ENCODE peak calls at places on chromosomes 6 and 20, in nine cellular contexts. One of them, this sample, is unnamed.

GRCh38 chr6:168537485-168537884 is 96.5 kb downstream of the SMOC2 start:
- DNase-seq in NCI-H2171 treated with DMSO at 0.1 percent for 48 hours: no peak
- DNase-seq in AG20443: no peak
- DNase-seq in fibroblast of the aortic adventitia: no peak
- DNase-seq in iris pigment epithelial cell: no peak
- DNase-seq in nephron progenitor cell: no peak
- DNase-seq in left ventricle myocardium inferior: no peak
- DNase-seq in NCI-H2081: no peak
- DNase-seq in H4: no peak
- DNase-seq in this sample: no peak

GRCh38 chr20:24781061-24781980 is 167.7 kb upstream of the CST7 start:
- DNase-seq in NCI-H2171 treated with DMSO at 0.1 percent for 48 hours: peak; percentile 16
- DNase-seq in AG20443: peak; percentile 77
- DNase-seq in fibroblast of the aortic adventitia: peak; percentile 60
- DNase-seq in iris pigment epithelial cell: peak; percentile 22
- DNase-seq in nephron progenitor cell: peak; percentile 23
- DNase-seq in left ventricle myocardium inferior: no peak
- DNase-seq in NCI-H2081: no peak
- DNase-seq in H4: peak; percentile 57
- DNase-seq in this sample: no peak

GRCh38 chr6:5453531-5453930 is 192.2 kb downstream of the FARS2 start:
- DNase-seq in NCI-H2171 treated with DMSO at 0.1 percent for 48 hours: peak; percentile 79
- DNase-seq in AG20443: no peak
- DNase-seq in fibroblast of the aortic adventitia: no peak
- DNase-seq in iris pigment epithelial cell: no peak
- DNase-seq in nephron progenitor cell: no peak
- DNase-seq in left ventricle myocardium inferior: no peak
- DNase-seq in NCI-H2081: no peak
- DNase-seq in H4: no peak
- DNase-seq in this sample: no peak

GRCh38 chr6:39056191-39056590 is 7.6 kb downstream of the GLP1R start:
- DNase-seq in NCI-H2171 treated with DMSO at 0.1 percent for 48 hours: no peak
- DNase-seq in AG20443: no peak
- DNase-seq in fibroblast of the aortic adventitia: no peak
- DNase-seq in iris pigment epithelial cell: no peak
- DNase-seq in nephron progenitor cell: no peak
- DNase-seq in left ventricle myocardium inferior: no peak
- DNase-seq in NCI-H2081: no peak
- DNase-seq in H4: no peak
- DNase-seq in this sample: no peak

GRCh38 chr20:57056651-57057050 is 209.8 kb downstream of the BMP7 start:
- DNase-seq in NCI-H2171 treated with DMSO at 0.1 percent for 48 hours: no peak
- DNase-seq in AG20443: no peak
- DNase-seq in fibroblast of the aortic adventitia: no peak
- DNase-seq in iris pigment epithelial cell: no peak
- DNase-seq in nephron progenitor cell: no peak
- DNase-seq in left ventricle myocardium inferior: no peak
- DNase-seq in NCI-H2081: no peak
- DNase-seq in H4: no peak
- DNase-seq in this sample: no peak

GRCh38 chr6:22043284-22043962 is 253.4 kb downstream of the PRL start:
- DNase-seq in NCI-H2171 treated with DMSO at 0.1 percent for 48 hours: no peak
- DNase-seq in AG20443: peak; percentile 60
- DNase-seq in fibroblast of the aortic adventitia: peak; percentile 85
- DNase-seq in iris pigment epithelial cell: no peak
- DNase-seq in nephron progenitor cell: no peak
- DNase-seq in left ventricle myocardium inferior: peak; percentile 37
- DNase-seq in NCI-H2081: no peak
- DNase-seq in H4: no peak
- DNase-seq in this sample: no peak

GRCh38 chr6:83536034-83536646 is 23.8 kb downstream of the PRSS35 start:
- DNase-seq in NCI-H2171 treated with DMSO at 0.1 percent for 48 hours: peak; percentile 17
- DNase-seq in AG20443: peak; percentile 58
- DNase-seq in fibroblast of the aortic adventitia: peak; percentile 72
- DNase-seq in iris pigment epithelial cell: peak; percentile 62
- DNase-seq in nephron progenitor cell: peak; percentile 68
- DNase-seq in left ventricle myocardium inferior: no peak
- DNase-seq in NCI-H2081: peak; percentile 31
- DNase-seq in H4: peak; percentile 18
- DNase-seq in this sample: no peak

GRCh38 chr20:25000268-25000801 is 7.8 kb upstream of the APMAP start:
- DNase-seq in NCI-H2171 treated with DMSO at 0.1 percent for 48 hours: no peak
- DNase-seq in AG20443: peak; percentile 91
- DNase-seq in fibroblast of the aortic adventitia: peak; percentile 92
- DNase-seq in iris pigment epithelial cell: peak; percentile 78
- DNase-seq in nephron progenitor cell: no peak
- DNase-seq in left ventricle myocardium inferior: peak; percentile 77
- DNase-seq in NCI-H2081: no peak
- DNase-seq in H4: peak; percentile 55
- DNase-seq in this sample: peak; percentile 88

GRCh38 chr20:13447385-13448180 is 191.1 kb downstream of the TASP1 start:
- DNase-seq in NCI-H2171 treated with DMSO at 0.1 percent for 48 hours: no peak
- DNase-seq in AG20443: no peak
- DNase-seq in fibroblast of the aortic adventitia: no peak
- DNase-seq in iris pigment epithelial cell: no peak
- DNase-seq in nephron progenitor cell: no peak
- DNase-seq in left ventricle myocardium inferior: no peak
- DNase-seq in NCI-H2081: no peak
- DNase-seq in H4: no peak
- DNase-seq in this sample: no peak

GRCh38 chr6:148999921-149000589 is 253.2 kb downstream of the UST start:
- DNase-seq in NCI-H2171 treated with DMSO at 0.1 percent for 48 hours: no peak
- DNase-seq in AG20443: peak; percentile 77
- DNase-seq in fibroblast of the aortic adventitia: peak; percentile 89
- DNase-seq in iris pigment epithelial cell: peak; percentile 88
- DNase-seq in nephron progenitor cell: no peak
- DNase-seq in left ventricle myocardium inferior: peak; percentile 75
- DNase-seq in NCI-H2081: no peak
- DNase-seq in H4: peak; percentile 11
- DNase-seq in this sample: no peak

GRCh38 chr6:157989541-157990289 is 8.1 kb downstream of the SYNJ2 start:
- DNase-seq in NCI-H2171 treated with DMSO at 0.1 percent for 48 hours: peak; percentile 88
- DNase-seq in AG20443: peak; percentile 21
- DNase-seq in fibroblast of the aortic adventitia: peak; percentile 32
- DNase-seq in iris pigment epithelial cell: peak; percentile 63
- DNase-seq in nephron progenitor cell: no peak
- DNase-seq in left ventricle myocardium inferior: peak; percentile 80
- DNase-seq in NCI-H2081: peak; percentile 72
- DNase-seq in H4: peak; percentile 84
- DNase-seq in this sample: no peak

GRCh38 chr6:35735452-35735851 is 1.4 kb upstream of the ARMC12 start:
- DNase-seq in NCI-H2171 treated with DMSO at 0.1 percent for 48 hours: no peak
- DNase-seq in AG20443: no peak
- DNase-seq in fibroblast of the aortic adventitia: no peak
- DNase-seq in iris pigment epithelial cell: no peak
- DNase-seq in nephron progenitor cell: no peak
- DNase-seq in left ventricle myocardium inferior: no peak
- DNase-seq in NCI-H2081: no peak
- DNase-seq in H4: no peak
- DNase-seq in this sample: no peak

GRCh38 chr20:11891827-11892521 is 25.7 kb upstream of the BTBD3 start:
- DNase-seq in NCI-H2171 treated with DMSO at 0.1 percent for 48 hours: peak; percentile 82
- DNase-seq in AG20443: peak; percentile 69
- DNase-seq in fibroblast of the aortic adventitia: peak; percentile 66
- DNase-seq in iris pigment epithelial cell: peak; percentile 79
- DNase-seq in nephron progenitor cell: peak; percentile 77
- DNase-seq in left ventricle myocardium inferior: peak; percentile 58
- DNase-seq in NCI-H2081: peak; percentile 71
- DNase-seq in H4: peak; percentile 74
- DNase-seq in this sample: no peak

GRCh38 chr6:125303512-125303854 is 1.7 kb upstream of the HDDC2 start:
- DNase-seq in NCI-H2171 treated with DMSO at 0.1 percent for 48 hours: no peak
- DNase-seq in AG20443: no peak
- DNase-seq in fibroblast of the aortic adventitia: no peak
- DNase-seq in iris pigment epithelial cell: no peak
- DNase-seq in nephron progenitor cell: no peak
- DNase-seq in left ventricle myocardium inferior: no peak
- DNase-seq in NCI-H2081: no peak
- DNase-seq in H4: no peak
- DNase-seq in this sample: no peak

GRCh38 chr6:29071831-29072723 is 15.0 kb downstream of the OR2B3 start:
- DNase-seq in NCI-H2171 treated with DMSO at 0.1 percent for 48 hours: peak; percentile 5
- DNase-seq in AG20443: peak; percentile 44
- DNase-seq in fibroblast of the aortic adventitia: peak; percentile 1
- DNase-seq in iris pigment epithelial cell: peak; percentile 41
- DNase-seq in nephron progenitor cell: peak; percentile 38
- DNase-seq in left ventricle myocardium inferior: no peak
- DNase-seq in NCI-H2081: peak; percentile 14
- DNase-seq in H4: peak; percentile 43
- DNase-seq in this sample: no peak

GRCh38 chr6:40962241-40962640 is 76.8 kb downstream of the UNC5CL start:
- DNase-seq in NCI-H2171 treated with DMSO at 0.1 percent for 48 hours: no peak
- DNase-seq in AG20443: peak; percentile 85
- DNase-seq in fibroblast of the aortic adventitia: peak; percentile 48
- DNase-seq in iris pigment epithelial cell: peak; percentile 95
- DNase-seq in nephron progenitor cell: no peak
- DNase-seq in left ventricle myocardium inferior: no peak
- DNase-seq in NCI-H2081: no peak
- DNase-seq in H4: peak; percentile 100
- DNase-seq in this sample: peak; percentile 75

GRCh38 chr6:45044510-45045252 is 283.4 kb upstream of the RUNX2 start:
- DNase-seq in NCI-H2171 treated with DMSO at 0.1 percent for 48 hours: no peak
- DNase-seq in AG20443: no peak
- DNase-seq in fibroblast of the aortic adventitia: peak; percentile 6
- DNase-seq in iris pigment epithelial cell: no peak
- DNase-seq in nephron progenitor cell: no peak
- DNase-seq in left ventricle myocardium inferior: no peak
- DNase-seq in NCI-H2081: no peak
- DNase-seq in H4: no peak
- DNase-seq in this sample: no peak

GRCh38 chr6:87183687-87184086 is 28.3 kb downstream of the ZNF292 start:
- DNase-seq in NCI-H2171 treated with DMSO at 0.1 percent for 48 hours: no peak
- DNase-seq in AG20443: peak; percentile 14
- DNase-seq in fibroblast of the aortic adventitia: peak; percentile 56
- DNase-seq in iris pigment epithelial cell: peak; percentile 87
- DNase-seq in nephron progenitor cell: no peak
- DNase-seq in left ventricle myocardium inferior: no peak
- DNase-seq in NCI-H2081: no peak
- DNase-seq in H4: no peak
- DNase-seq in this sample: no peak

GRCh38 chr6:18241208-18241836 is 23.0 kb downstream of the DEK start:
- DNase-seq in NCI-H2171 treated with DMSO at 0.1 percent for 48 hours: no peak
- DNase-seq in AG20443: no peak
- DNase-seq in fibroblast of the aortic adventitia: peak; percentile 22
- DNase-seq in iris pigment epithelial cell: no peak
- DNase-seq in nephron progenitor cell: no peak
- DNase-seq in left ventricle myocardium inferior: no peak
- DNase-seq in NCI-H2081: no peak
- DNase-seq in H4: no peak
- DNase-seq in this sample: no peak

GRCh38 chr6:169145476-169145875 is 108.2 kb downstream of the THBS2 start:
- DNase-seq in NCI-H2171 treated with DMSO at 0.1 percent for 48 hours: no peak
- DNase-seq in AG20443: no peak
- DNase-seq in fibroblast of the aortic adventitia: no peak
- DNase-seq in iris pigment epithelial cell: peak; percentile 74
- DNase-seq in nephron progenitor cell: no peak
- DNase-seq in left ventricle myocardium inferior: no peak
- DNase-seq in NCI-H2081: no peak
- DNase-seq in H4: no peak
- DNase-seq in this sample: no peak

GRCh38 chr20:4513720-4514119 is 208.0 kb upstream of the PRND start:
- DNase-seq in NCI-H2171 treated with DMSO at 0.1 percent for 48 hours: no peak
- DNase-seq in AG20443: no peak
- DNase-seq in fibroblast of the aortic adventitia: peak; percentile 62
- DNase-seq in iris pigment epithelial cell: peak; percentile 94
- DNase-seq in nephron progenitor cell: no peak
- DNase-seq in left ventricle myocardium inferior: no peak
- DNase-seq in NCI-H2081: no peak
- DNase-seq in H4: peak; percentile 49
- DNase-seq in this sample: peak; percentile 23

GRCh38 chr20:31565699-31566331 is 39.3 kb upstream of the ID1 start:
- DNase-seq in NCI-H2171 treated with DMSO at 0.1 percent for 48 hours: no peak
- DNase-seq in AG20443: no peak
- DNase-seq in fibroblast of the aortic adventitia: no peak
- DNase-seq in iris pigment epithelial cell: no peak
- DNase-seq in nephron progenitor cell: no peak
- DNase-seq in left ventricle myocardium inferior: no peak
- DNase-seq in NCI-H2081: peak; percentile 66
- DNase-seq in H4: no peak
- DNase-seq in this sample: no peak

GRCh38 chr6:87900160-87900698 is 147.4 kb upstream of the SPACA1 start:
- DNase-seq in NCI-H2171 treated with DMSO at 0.1 percent for 48 hours: no peak
- DNase-seq in AG20443: no peak
- DNase-seq in fibroblast of the aortic adventitia: no peak
- DNase-seq in iris pigment epithelial cell: no peak
- DNase-seq in nephron progenitor cell: no peak
- DNase-seq in left ventricle myocardium inferior: no peak
- DNase-seq in NCI-H2081: no peak
- DNase-seq in H4: no peak
- DNase-seq in this sample: no peak

GRCh38 chr20:45500022-45500421 is 15.4 kb downstream of the SPINT3 start:
- DNase-seq in NCI-H2171 treated with DMSO at 0.1 percent for 48 hours: no peak
- DNase-seq in AG20443: no peak
- DNase-seq in fibroblast of the aortic adventitia: no peak
- DNase-seq in iris pigment epithelial cell: no peak
- DNase-seq in nephron progenitor cell: no peak
- DNase-seq in left ventricle myocardium inferior: no peak
- DNase-seq in NCI-H2081: no peak
- DNase-seq in H4: no peak
- DNase-seq in this sample: no peak

GRCh38 chr6:39295538-39295937 is 18.7 kb downstream of the KCNK17 start:
- DNase-seq in NCI-H2171 treated with DMSO at 0.1 percent for 48 hours: no peak
- DNase-seq in AG20443: no peak
- DNase-seq in fibroblast of the aortic adventitia: peak; percentile 18
- DNase-seq in iris pigment epithelial cell: no peak
- DNase-seq in nephron progenitor cell: no peak
- DNase-seq in left ventricle myocardium inferior: no peak
- DNase-seq in NCI-H2081: no peak
- DNase-seq in H4: peak; percentile 47
- DNase-seq in this sample: no peak

GRCh38 chr6:151004415-151005024 is 139.0 kb downstream of the MTHFD1L start:
- DNase-seq in NCI-H2171 treated with DMSO at 0.1 percent for 48 hours: no peak
- DNase-seq in AG20443: peak; percentile 57
- DNase-seq in fibroblast of the aortic adventitia: peak; percentile 97
- DNase-seq in iris pigment epithelial cell: peak; percentile 97
- DNase-seq in nephron progenitor cell: no peak
- DNase-seq in left ventricle myocardium inferior: no peak
- DNase-seq in NCI-H2081: peak; percentile 82
- DNase-seq in H4: peak; percentile 48
- DNase-seq in this sample: peak; percentile 83

GRCh38 chr6:56450882-56451739 is 191.6 kb downstream of the DST start:
- DNase-seq in NCI-H2171 treated with DMSO at 0.1 percent for 48 hours: no peak
- DNase-seq in AG20443: no peak
- DNase-seq in fibroblast of the aortic adventitia: peak; percentile 95
- DNase-seq in iris pigment epithelial cell: peak; percentile 80
- DNase-seq in nephron progenitor cell: no peak
- DNase-seq in left ventricle myocardium inferior: peak; percentile 84
- DNase-seq in NCI-H2081: no peak
- DNase-seq in H4: peak; percentile 52
- DNase-seq in this sample: no peak

GRCh38 chr20:17658648-17658993 is 23.4 kb downstream of the RRBP1 start:
- DNase-seq in NCI-H2171 treated with DMSO at 0.1 percent for 48 hours: no peak
- DNase-seq in AG20443: no peak
- DNase-seq in fibroblast of the aortic adventitia: no peak
- DNase-seq in iris pigment epithelial cell: no peak
- DNase-seq in nephron progenitor cell: no peak
- DNase-seq in left ventricle myocardium inferior: no peak
- DNase-seq in NCI-H2081: no peak
- DNase-seq in H4: no peak
- DNase-seq in this sample: no peak

GRCh38 chr20:57801046-57801445 is 91.2 kb upstream of the PMEPA1 start:
- DNase-seq in NCI-H2171 treated with DMSO at 0.1 percent for 48 hours: peak; percentile 69
- DNase-seq in AG20443: no peak
- DNase-seq in fibroblast of the aortic adventitia: no peak
- DNase-seq in iris pigment epithelial cell: no peak
- DNase-seq in nephron progenitor cell: no peak
- DNase-seq in left ventricle myocardium inferior: no peak
- DNase-seq in NCI-H2081: no peak
- DNase-seq in H4: no peak
- DNase-seq in this sample: no peak

GRCh38 chr6:70299456-70299855 is 3.4 kb downstream of the COL9A1 start:
- DNase-seq in NCI-H2171 treated with DMSO at 0.1 percent for 48 hours: no peak
- DNase-seq in AG20443: no peak
- DNase-seq in fibroblast of the aortic adventitia: peak; percentile 2
- DNase-seq in iris pigment epithelial cell: peak; percentile 31
- DNase-seq in nephron progenitor cell: peak; percentile 42
- DNase-seq in left ventricle myocardium inferior: no peak
- DNase-seq in NCI-H2081: no peak
- DNase-seq in H4: no peak
- DNase-seq in this sample: no peak

GRCh38 chr20:19864130-19864529 is 106.1 kb downstream of the RIN2 start:
- DNase-seq in NCI-H2171 treated with DMSO at 0.1 percent for 48 hours: no peak
- DNase-seq in AG20443: peak; percentile 20
- DNase-seq in fibroblast of the aortic adventitia: no peak
- DNase-seq in iris pigment epithelial cell: no peak
- DNase-seq in nephron progenitor cell: no peak
- DNase-seq in left ventricle myocardium inferior: no peak
- DNase-seq in NCI-H2081: no peak
- DNase-seq in H4: peak; percentile 75
- DNase-seq in this sample: peak; percentile 53

This sample was measured in AG09309.